ENCODE peak calls at places on chromosomes 5 and 9, in five cellular contexts. B is Karpas-422, L is H1, N is mesendoderm, S is neuronal stem cell. E is an unnamed sample. For H3K4me1, the result is how much of the 10 kb centered on the place peaks cover.

GRCh38 chr9:72356019-72356653 is 8.9 kb downstream of the ZFAND5 start:
- DNase-seq in B (no peak), L (no peak), N (no peak), S (no peak), E (no peak)

GRCh38 chr5:134174841-134175839 is 1.6 kb downstream of the SKP1 start:
- DNase-seq in B (peak), L (no peak), N (peak), S (no peak), E (no peak)

GRCh38 chr5:143913008-143913752 is 101.2 kb downstream of the HMHB1 start:
- DNase-seq in B (no peak), L (no peak), N (no peak), S (no peak), E (no peak)

GRCh38 chr5:172849636-172850453 is 15.8 kb downstream of the ERGIC1 start:
- DNase-seq in B (peak), L (no peak), N (no peak), S (no peak), E (no peak)

GRCh38 chr9:36486454-36486932 is 86.2 kb upstream of the MELK start:
- DNase-seq in B (no peak), L (no peak), N (no peak), S (peak), E (no peak)

GRCh38 chr9:112041536-112042243 is 133.4 kb downstream of the SUSD1 start:
- DNase-seq in B (no peak), L (peak), N (peak), S (no peak), E (peak)

GRCh38 chr9:93642961-93643360 is 66.6 kb downstream of the PHF2 start:
- DNase-seq in B (no peak), L (no peak), N (no peak), S (no peak), E (no peak)

GRCh38 chr5:89043676-89044075 is 160.7 kb upstream of the MEF2C start:
- DNase-seq in B (no peak), L (no peak), N (peak), S (no peak), E (no peak)

GRCh38 chr9:112162644-112163413 is 12.3 kb downstream of the SUSD1 start:
- DNase-seq in B (peak), L (no peak), N (no peak), S (no peak), E (no peak)

GRCh38 chr5:168530751-168531150 is 1.6 kb downstream of the FBLL1 start:
- DNase-seq in B (no peak), L (no peak), N (no peak), S (no peak), E (no peak)

GRCh38 chr5:108753877-108754276 is 6.2 kb downstream of the FER start:
- DNase-seq in B (no peak), L (no peak), N (no peak), S (no peak), E (no peak)

GRCh38 chr9:69181908-69182353 is 7.9 kb downstream of the TJP2 start:
- DNase-seq in B (no peak), L (peak), N (no peak), S (no peak), E (no peak)

GRCh38 chr5:107615173-107615856 is 55.4 kb downstream of the EFNA5 start:
- DNase-seq in B (no peak), L (no peak), N (no peak), S (no peak), E (no peak)

GRCh38 chr9:96025995-96026572 is 150.6 kb downstream of the ERCC6L2 start:
- DNase-seq in B (no peak), L (peak), N (peak), S (peak), E (no peak)

GRCh38 chr9:14591411-14591810 is 101.8 kb downstream of the ZDHHC21 start:
- DNase-seq in B (no peak), L (no peak), N (no peak), S (no peak), E (no peak)

GRCh38 chr9:69452110-69452780 is 127.2 kb downstream of the ENTREP1 start:
- DNase-seq in B (no peak), L (no peak), N (no peak), S (peak), E (no peak)

GRCh38 chr5:133843911-133844310 is 124.5 kb downstream of the C5orf15 start:
- DNase-seq in B (no peak), L (no peak), N (no peak), S (no peak), E (no peak)

GRCh38 chr5:32413466-32414263 is 30.9 kb downstream of the ZFR start:
- DNase-seq in B (no peak), L (no peak), N (peak), S (no peak), E (no peak)

GRCh38 chr5:32405502-32405901 is 39.0 kb downstream of the ZFR start:
- DNase-seq in B (no peak), L (no peak), N (no peak), S (no peak), E (no peak)

GRCh38 chr5:32406650-32407049 is 37.9 kb downstream of the ZFR start:
- DNase-seq in B (no peak), L (no peak), N (no peak), S (no peak), E (no peak)

GRCh38 chr5:32410630-32411029 is 33.9 kb downstream of the ZFR start:
- DNase-seq in B (no peak), L (no peak), N (no peak), S (no peak), E (no peak)
- H3K9ac ChIP-seq in B (no peak), L (no peak), N (no peak), S (no peak), E (no peak)

DNA sequence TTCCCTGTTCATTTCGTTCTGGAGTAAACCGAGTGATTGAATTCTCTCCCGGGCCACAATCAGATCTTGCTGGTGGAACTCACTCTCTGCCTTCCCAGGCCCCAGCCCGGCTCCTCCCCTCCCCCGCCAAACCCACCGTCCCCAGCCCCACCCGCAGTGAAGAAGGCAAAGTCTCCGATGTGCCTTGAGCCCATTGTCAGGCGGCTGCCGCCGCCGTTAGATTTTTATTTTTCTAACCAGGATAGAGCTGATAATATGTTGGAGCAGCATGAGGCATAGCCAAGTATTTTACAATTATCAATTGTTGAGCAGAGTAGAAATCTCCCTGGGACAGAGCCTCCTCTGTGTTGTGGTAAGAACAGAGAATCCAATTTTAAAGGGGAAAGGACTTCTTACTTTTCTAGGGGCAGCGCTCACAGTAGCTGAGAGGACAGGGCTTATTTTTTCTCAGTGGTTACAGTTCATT is 1.2 kb downstream of the PSAT1 start:
- DNase-seq in B (no peak), L (peak), N (peak), S (no peak), E (no peak)
- H3K4me3 ChIP-seq in B (peak), L (peak), N (peak), S (peak), E (peak)

DNA sequence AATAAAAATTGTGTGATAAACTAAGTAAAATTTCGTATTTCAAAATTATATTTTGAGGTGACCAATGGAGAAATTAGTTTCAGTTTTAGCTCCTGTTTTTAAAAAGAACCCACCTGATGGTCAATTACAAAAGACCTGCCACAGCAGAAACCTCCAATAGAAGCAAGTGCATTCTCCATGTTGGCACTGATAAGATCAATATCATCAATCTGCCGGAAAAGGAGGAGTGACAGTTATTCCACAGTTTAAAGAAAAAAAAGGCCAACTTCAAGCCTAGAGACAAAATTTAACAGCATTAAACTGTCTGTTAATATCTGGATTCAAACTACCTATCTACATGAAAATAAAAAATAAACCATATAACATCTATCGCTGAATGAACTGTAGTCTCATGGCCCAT is 67.7 kb downstream of the SPTLC1 start:
- DNase-seq in B (no peak), L (no peak), N (no peak), S (no peak), E (no peak)
- H3K4me1 ChIP-seq in B (under half), L (under half), N (under half), S (under half), E (under half)

GRCh38 chr9:129237195-129237611 is 59.1 kb upstream of the IER5L start:
- DNase-seq in B (no peak), L (no peak), N (peak), S (no peak), E (no peak)
- H3K9ac ChIP-seq in B (no peak), L (no peak), N (peak), S (no peak), E (peak)

GRCh38 chr9:18768951-18769622 is 263.9 kb downstream of the SAXO1 start:
- DNase-seq in B (no peak), L (no peak), N (no peak), S (no peak), E (no peak)
- H3K4me3 ChIP-seq in B (no peak), L (no peak), N (no peak), S (no peak), E (no peak)

GRCh38 chr5:139298242-139298641 is 4.7 kb downstream of the MATR3 start:
- DNase-seq in B (no peak), L (no peak), N (no peak), S (no peak), E (no peak)
- H3K4me1 ChIP-seq in B (half or more), L (under half), N (under half), S (under half), E (under half)